ENCODE peak calls at places on chromosomes 6 and 20, in five cellular contexts. O, C, H, I and A are unnamed samples.

GRCh38 chr6:26455357-26455970 is 2.3 kb upstream of the BTN2A1 start:
- DNase-seq in I (no peak), O (peak), H (no peak), C (no peak), A (no peak)

GRCh38 chr6:5997420-5998093 is 9.2 kb downstream of the NRN1 start:
- DNase-seq in I (peak), H (peak), C (peak), O (no peak), A (peak)

GRCh38 chr20:62122659-62123449 is 579 bp downstream of the LSM14B start:
- DNase-seq in H (peak), O (peak), I (peak), C (peak), A (peak)

GRCh38 chr6:43395822-43396221 is 26.4 kb upstream of the ZNF318 start:
- DNase-seq in O (no peak), C (no peak), H (no peak), I (no peak), A (no peak)

GRCh38 chr6:155100591-155100990 is 105.5 kb downstream of the TIAM2 start:
- DNase-seq in H (no peak), I (no peak), O (no peak), C (no peak), A (no peak)

GRCh38 chr6:20554326-20554725 is 20.1 kb downstream of the CDKAL1 start:
- DNase-seq in C (no peak), H (no peak), I (no peak), O (no peak), A (no peak)

GRCh38 chr20:32797160-32797468 is 22.6 kb upstream of the MAPRE1 start:
- DNase-seq in O (no peak), C (no peak), I (no peak), H (no peak), A (no peak)

GRCh38 chr20:57756213-57756612 is 46.4 kb upstream of the PMEPA1 start:
- DNase-seq in O (no peak), C (no peak), I (no peak), H (no peak), A (no peak)

GRCh38 chr6:16659471-16660156 is 101.6 kb downstream of the ATXN1 start:
- DNase-seq in C (peak), O (no peak), I (no peak), H (no peak), A (no peak)

GRCh38 chr6:28589952-28590340 is 64.3 kb downstream of the GPX5 start:
- DNase-seq in H (no peak), I (peak), C (no peak), O (no peak), A (no peak)

GRCh38 chr20:17938889-17939619 is 29.5 kb downstream of the SNX5 start:
- DNase-seq in H (peak), I (peak), O (peak), C (peak), A (peak)

GRCh38 chr6:113181164-113181563 is 676.0 kb upstream of the MARCKS start:
- DNase-seq in H (no peak), C (no peak), I (no peak), O (no peak), A (no peak)